ENCODE peak calls at places on chromosomes 3 and 15, in seven cellular contexts. F, O, V, I, J, X and D are unnamed samples.
A peak's percentile ranks its signal among the peaks of the same experiment; 100 is the strongest.

GRCh38 chr15:65841121-65841930 is 28.0 kb upstream of the RAB11A start:
- DNase-seq in V (no peak), J (no peak), O (no peak), I (no peak), X (no peak), F (peak; percentile 67), D (no peak)

GRCh38 chr3:72821170-72821781 is 27.0 kb downstream of the SHQ1 start:
- DNase-seq in O (no peak), V (peak; percentile 2), I (no peak), X (peak; percentile 25), F (peak; percentile 44), J (no peak), D (no peak)

GRCh38 chr3:12990306-12990705 is 82.9 kb downstream of the IQSEC1 start:
- DNase-seq in V (no peak), X (no peak), I (no peak), J (no peak), F (no peak), O (no peak), D (no peak)

GRCh38 chr15:68387288-68388143 is 44.4 kb downstream of the ITGA11 start:
- DNase-seq in X (no peak), I (no peak), O (no peak), V (no peak), J (peak; percentile 3), F (no peak), D (no peak)

GRCh38 chr15:85762756-85763127 is 32.0 kb downstream of the KLHL25 start:
- DNase-seq in O (no peak), J (no peak), V (no peak), I (no peak), X (no peak), F (no peak), D (no peak)

GRCh38 chr3:33299395-33300081 is 22.3 kb downstream of the FBXL2 start:
- DNase-seq in I (no peak), F (peak; percentile 34), O (no peak), J (no peak), X (no peak), V (no peak), D (no peak)

GRCh38 chr3:42101048-42101447 is 9.9 kb downstream of the TRAK1 start:
- DNase-seq in O (no peak), I (no peak), J (no peak), F (peak; percentile 83), X (no peak), V (no peak), D (no peak)

GRCh38 chr3:159796226-159796625 is 192.4 kb upstream of the IL12A start:
- DNase-seq in J (no peak), F (no peak), O (no peak), I (no peak), X (no peak), V (no peak), D (no peak)